ENCODE peak calls at places on chromosomes 4 and X, in six cellular contexts. X, N, U, V, R and M are unnamed samples.

GRCh38 chr4:39020130-39020529 is 12.1 kb downstream of the TMEM156 start:
- DNase-seq in X (no peak), N (no peak), U (no peak), V (peak; percentile 16), R (no peak), M (no peak)

GRCh38 chrX:43633757-43634156 is 22.3 kb upstream of the MAOA start:
- DNase-seq in X (no peak), N (no peak), U (no peak), V (no peak), R (no peak), M (no peak)

GRCh38 chr4:2412885-2413716 is 5.3 kb downstream of the ZFYVE28 start:
- DNase-seq in X (peak; percentile 67), N (peak; percentile 91), U (peak; percentile 83), V (peak; percentile 85), R (peak; percentile 86), M (peak; percentile 77)

GRCh38 chrX:22389544-22390243 is 117.0 kb downstream of the CBLL2 start:
- DNase-seq in X (no peak), N (no peak), U (no peak), V (peak; percentile 83), R (no peak), M (no peak)

GRCh38 chr4:138449938-138450337 is 207.8 kb upstream of the SLC7A11 start:
- DNase-seq in X (no peak), N (no peak), U (no peak), V (no peak), R (no peak), M (no peak)

GRCh38 chr4:3780347-3781171 is 14.4 kb downstream of the ADRA2C start:
- DNase-seq in X (no peak), N (no peak), U (no peak), V (no peak), R (no peak), M (peak; percentile 15)

GRCh38 chrX:19886888-19887531 is 390 bp downstream of the SH3KBP1 start:
- DNase-seq in X (no peak), N (no peak), U (peak; percentile 39), V (no peak), R (peak; percentile 68), M (peak; percentile 52)

GRCh38 chr4:180219080-180219479 is 2024.1 kb upstream of the TENM3 start:
- DNase-seq in X (no peak), N (no peak), U (no peak), V (no peak), R (no peak), M (no peak)

GRCh38 chr4:60133414-60133813 is 1066.7 kb upstream of the ADGRL3 start:
- DNase-seq in X (no peak), N (no peak), U (no peak), V (peak; percentile 36), R (no peak), M (no peak)

GRCh38 chr4:575281-576141 is 584 bp downstream of the TMEM271 start:
- DNase-seq in X (no peak), N (no peak), U (peak; percentile 46), V (peak; percentile 44), R (no peak), M (peak; percentile 14)

GRCh38 chr4:108889696-108890475 is 127.0 kb upstream of the ETNPPL start:
- DNase-seq in X (no peak), N (no peak), U (no peak), V (no peak), R (no peak), M (no peak)

GRCh38 chr4:148093065-148093464 is 349.1 kb downstream of the NR3C2 start:
- DNase-seq in X (no peak), N (no peak), U (no peak), V (no peak), R (no peak), M (no peak)

GRCh38 chr4:10161146-10161545 is 44.5 kb upstream of the WDR1 start:
- DNase-seq in X (no peak), N (no peak), U (no peak), V (peak; percentile 3), R (no peak), M (no peak)

GRCh38 chrX:110847334-110847733 is 51.7 kb upstream of the CHRDL1 start:
- DNase-seq in X (no peak), N (peak; percentile 23), U (no peak), V (peak; percentile 63), R (no peak), M (peak; percentile 74)

GRCh38 chr4:15002659-15003440 is 569 bp downstream of the CPEB2 start:
- DNase-seq in X (peak; percentile 61), N (peak; percentile 25), U (peak; percentile 85), V (peak; percentile 87), R (peak; percentile 90), M (peak; percentile 82)
- TF ChIP-seq POLR2A in X (no peak), N (peak; percentile 50), U (no peak), V (peak; percentile 77), R (peak; percentile 7), M (peak; percentile 40)

DNA sequence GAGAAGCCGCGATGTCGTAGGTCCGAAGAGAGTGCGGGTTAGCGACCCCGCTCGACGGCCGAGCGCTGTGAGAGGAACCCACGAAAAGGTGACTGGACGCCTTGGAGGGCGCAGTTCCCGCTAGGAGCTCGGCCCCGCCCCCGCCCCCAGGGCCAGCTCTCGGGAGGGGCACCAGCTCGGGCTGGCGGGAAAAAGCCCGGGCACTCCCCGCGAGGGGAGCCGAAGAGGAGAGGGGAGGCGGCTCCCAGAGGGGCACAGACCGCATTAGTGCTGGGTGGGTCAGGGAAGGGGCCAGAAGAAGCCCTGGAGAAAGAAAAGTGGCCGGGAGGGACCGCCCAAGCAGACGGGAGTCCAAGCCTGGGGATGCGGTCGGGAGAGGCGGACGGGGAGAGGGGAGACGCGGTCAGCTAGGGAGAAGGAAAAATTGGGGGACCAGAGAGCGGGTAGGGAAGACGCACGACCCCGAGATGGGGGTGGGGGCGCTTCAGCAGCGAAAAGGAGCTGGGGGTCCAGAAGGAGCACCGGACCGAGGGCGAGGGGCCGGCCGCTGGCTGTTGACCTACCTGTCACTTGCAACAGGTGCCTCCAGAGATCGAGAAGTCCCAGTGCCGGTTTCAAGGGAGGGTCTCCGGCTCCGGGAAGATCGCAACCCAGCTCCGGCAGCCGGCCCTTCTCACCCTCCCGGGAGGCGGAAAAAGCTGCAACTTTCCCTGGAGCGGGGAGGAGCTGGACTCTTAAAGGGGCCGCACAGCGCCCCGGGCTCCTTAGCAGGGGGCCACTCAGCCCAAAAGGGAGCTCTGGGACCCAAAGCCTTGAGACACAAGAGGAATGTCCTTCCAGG is at the start of gene SYTL4:
- DNase-seq in X (no peak), N (no peak), U (peak; percentile 30), V (no peak), R (peak; percentile 62), M (peak; percentile 70)
- TF ChIP-seq POLR2A in X (no peak), N (no peak), U (no peak), V (no peak), R (no peak), M (peak; percentile 45)

GRCh38 chrX:120629667-120630537 is at the start of gene C1GALT1C1:
- DNase-seq in X (peak; percentile 88), N (peak; percentile 77), U (peak; percentile 96), V (peak; percentile 87), R (peak; percentile 93), M (peak; percentile 96)
- TF ChIP-seq POLR2A in X (no peak), N (peak; percentile 86), U (no peak), V (peak; percentile 25), R (peak; percentile 26), M (peak; percentile 86)

GRCh38 chr4:37757705-37758104 is 68.8 kb upstream of the PGM2 start:
- DNase-seq in X (no peak), N (no peak), U (no peak), V (no peak), R (no peak), M (no peak)

GRCh38 chr4:37749398-37749988 is 63.3 kb upstream of the RELL1 start:
- DNase-seq in X (no peak), N (no peak), U (no peak), V (no peak), R (no peak), M (no peak)

GRCh38 chr4:37758226-37758625 is 68.3 kb upstream of the PGM2 start:
- DNase-seq in X (no peak), N (no peak), U (no peak), V (peak; percentile 41), R (no peak), M (no peak)

GRCh38 chr4:37757121-37757520 is 69.4 kb upstream of the PGM2 start:
- DNase-seq in X (no peak), N (no peak), U (no peak), V (no peak), R (no peak), M (no peak)

DNA sequence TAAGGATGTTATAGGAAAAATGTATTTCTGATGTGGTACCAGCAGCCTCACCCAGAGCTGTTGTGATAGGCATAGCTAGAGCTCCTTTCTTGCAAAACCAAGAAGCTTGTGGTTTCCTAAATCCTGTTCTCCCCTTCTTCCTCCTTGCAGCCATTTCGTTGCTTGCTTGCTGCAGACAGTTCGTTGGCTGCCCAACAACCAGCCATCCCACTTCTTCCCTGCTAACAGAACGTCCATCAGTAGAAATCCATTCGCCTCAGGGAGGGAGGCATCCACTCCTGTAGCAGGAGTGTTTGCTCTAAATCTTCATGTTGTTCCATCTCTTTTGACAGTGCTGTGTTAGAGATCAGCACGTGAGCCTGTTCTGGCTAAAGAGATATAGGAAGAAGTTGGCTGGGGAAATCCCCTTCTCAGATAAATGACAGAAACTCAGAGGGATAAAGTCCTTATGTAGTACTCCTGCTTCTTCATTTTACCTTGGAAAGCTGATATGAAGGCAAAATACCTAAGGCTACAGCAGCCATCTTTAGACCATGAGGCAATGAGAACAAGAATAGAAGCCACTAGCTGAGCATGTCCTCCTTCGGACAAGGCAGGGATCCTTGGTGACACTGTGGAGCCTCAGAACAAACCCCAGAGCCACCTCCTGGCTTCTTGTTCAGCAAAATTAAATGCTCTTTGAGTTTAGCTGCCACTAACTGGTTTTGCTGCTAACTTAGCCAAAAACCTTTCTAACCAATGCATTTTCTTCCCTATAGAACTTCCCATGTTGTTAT is 68.4 kb upstream of the RELL1 start:
- DNase-seq in X (no peak), N (no peak), U (no peak), V (no peak), R (no peak), M (no peak)
- TF ChIP-seq POLR2A in X (no peak), N (no peak), U (no peak), V (no peak), R (no peak), M (no peak)

GRCh38 chr4:143339497-143339896 is 2.8 kb downstream of the GAB1 start:
- DNase-seq in X (no peak), N (no peak), U (no peak), V (no peak), R (no peak), M (no peak)

GRCh38 chr4:143337600-143338287 is 1.1 kb downstream of the GAB1 start:
- DNase-seq in X (peak; percentile 24), N (no peak), U (peak; percentile 71), V (peak; percentile 58), R (no peak), M (peak; percentile 71)

GRCh38 chr4:143336828-143337599 is at the start of gene GAB1:
- DNase-seq in X (peak; percentile 77), N (no peak), U (peak; percentile 87), V (peak; percentile 80), R (peak; percentile 84), M (peak; percentile 91)

GRCh38 chr4:143338313-143338712 is 1.6 kb downstream of the GAB1 start:
- DNase-seq in X (no peak), N (no peak), U (no peak), V (no peak), R (no peak), M (no peak)

GRCh38 chr4:143335979-143336827 is 473 bp upstream of the GAB1 start:
- DNase-seq in X (peak; percentile 83), N (no peak), U (peak; percentile 94), V (peak; percentile 90), R (peak; percentile 89), M (peak; percentile 89)
- TF ChIP-seq POLR2A in X (no peak), N (peak; percentile 41), U (no peak), V (peak; percentile 54), R (peak; percentile 11), M (peak; percentile 47)